ENCODE peak calls at places on chromosome 4, in nine cellular contexts. D is activated T-cell treated with anti-CD3 and anti-CD28 coated beads, Interleukin-2, amount 50 U/mL, for 48 hours; O is AG04450; J is epithelial cell of esophagus; E is GM10248; H is heart left ventricle; S is LHCN-M2; W is astrocyte; G is mesothelial cell of epicardium. X is an unnamed sample.

GRCh38 chr4:157271166-157271869 is 50.8 kb downstream of the GRIA2 start:
- DNase-seq in D (no peak), H (no peak), S (no peak), E (no peak), W (peak; percentile 74), O (no peak), G (no peak), J (no peak), X (no peak)

GRCh38 chr4:165048170-165048569 is 5.5 kb upstream of the TRIM75 start:
- DNase-seq in W (no peak), H (no peak), S (no peak), O (no peak), D (no peak), E (no peak), J (no peak), G (no peak), X (no peak)

GRCh38 chr4:165382640-165383039 is 3.8 kb downstream of the CPE start:
- DNase-seq in W (no peak), D (no peak), O (no peak), J (no peak), S (no peak), G (no peak), H (no peak), E (no peak), X (no peak)

GRCh38 chr4:66574145-66574978 is 904.1 kb upstream of the EPHA5 start:
- DNase-seq in G (no peak), W (peak; percentile 95), J (no peak), D (no peak), E (no peak), O (no peak), H (no peak), S (peak; percentile 70), X (no peak)

GRCh38 chr4:8179074-8179473 is 20.0 kb upstream of the SH3TC1 start:
- DNase-seq in E (no peak), W (no peak), O (no peak), D (no peak), H (no peak), G (no peak), S (no peak), J (no peak), X (no peak)

GRCh38 chr4:29540439-29541102 is 1179.6 kb upstream of the PCDH7 start:
- DNase-seq in D (no peak), W (no peak), H (no peak), S (no peak), E (no peak), O (no peak), J (no peak), G (no peak), X (no peak)

GRCh38 chr4:48698029-48698901 is 81.8 kb downstream of the FRYL start:
- DNase-seq in G (no peak), O (peak; percentile 52), W (peak; percentile 85), J (peak; percentile 98), E (no peak), D (no peak), H (peak; percentile 56), S (peak; percentile 94), X (peak; percentile 96)

GRCh38 chr4:142550955-142551354 is 295.1 kb downstream of the INPP4B start:
- DNase-seq in J (no peak), D (no peak), H (no peak), E (no peak), O (no peak), W (no peak), G (no peak), S (peak; percentile 50), X (no peak)

GRCh38 chr4:4857809-4858508 is 1.5 kb upstream of the MSX1 start:
- DNase-seq in H (no peak), J (no peak), D (no peak), E (no peak), W (no peak), O (no peak), G (no peak), S (no peak), X (no peak)

GRCh38 chr4:117983541-117984451 is 50.5 kb upstream of the NDST3 start:
- DNase-seq in G (no peak), E (no peak), S (peak; percentile 51), H (no peak), O (no peak), J (peak; percentile 15), D (no peak), W (peak; percentile 67), X (peak; percentile 79)

GRCh38 chr4:150181536-150181935 is 103.3 kb downstream of the DCLK2 start:
- DNase-seq in W (peak; percentile 43), G (no peak), O (no peak), S (peak; percentile 49), D (no peak), J (no peak), E (no peak), H (peak; percentile 26), X (peak; percentile 83)

GRCh38 chr4:140870427-140870826 is 114.2 kb upstream of the TBC1D9 start:
- DNase-seq in W (no peak), J (no peak), E (no peak), G (no peak), H (no peak), D (no peak), S (no peak), O (no peak), X (no peak)

GRCh38 chr4:78721739-78722138 is 54.4 kb upstream of the BMP2K start:
- DNase-seq in J (no peak), O (no peak), S (no peak), G (no peak), E (no peak), D (no peak), W (no peak), H (no peak), X (no peak)

GRCh38 chr4:147236806-147237205 is 244.1 kb upstream of the EDNRA start:
- DNase-seq in O (no peak), H (no peak), E (no peak), D (no peak), G (no peak), S (no peak), J (no peak), W (no peak), X (no peak)

GRCh38 chr4:184000457-184001395 is 95.6 kb downstream of the STOX2 start:
- DNase-seq in D (no peak), S (no peak), J (peak; percentile 43), W (no peak), H (no peak), G (no peak), E (no peak), O (no peak), X (no peak)

GRCh38 chr4:155047755-155048154 is 160.7 kb upstream of the NPY2R start:
- DNase-seq in D (no peak), J (peak; percentile 62), G (no peak), H (no peak), W (peak; percentile 70), O (no peak), S (no peak), E (no peak), X (no peak)

GRCh38 chr4:149595500-149595899 is 220.1 kb downstream of the IQCM start:
- DNase-seq in D (no peak), H (no peak), G (no peak), J (no peak), W (peak; percentile 55), E (no peak), S (no peak), O (no peak), X (no peak)

GRCh38 chr4:55993994-55994657 is 45.4 kb downstream of the CEP135 start:
- DNase-seq in S (no peak), E (peak; percentile 34), D (peak; percentile 22), W (no peak), J (no peak), H (no peak), G (no peak), O (no peak), X (no peak)

GRCh38 chr4:123976285-123976684 is 579.7 kb downstream of the SPRY1 start:
- DNase-seq in E (no peak), S (peak; percentile 66), O (no peak), W (peak; percentile 69), D (no peak), H (no peak), J (no peak), G (no peak), X (no peak)

GRCh38 chr4:25813705-25814104 is 49.1 kb downstream of the SEL1L3 start:
- DNase-seq in D (no peak), O (peak; percentile 34), J (peak; percentile 47), E (no peak), G (no peak), S (peak; percentile 78), H (no peak), W (peak; percentile 88), X (no peak)

GRCh38 chr4:82394896-82395295 is 21.1 kb upstream of the HNRNPD start:
- DNase-seq in D (no peak), O (no peak), W (no peak), J (peak; percentile 99), S (no peak), H (no peak), G (no peak), E (no peak), X (no peak)

GRCh38 chr4:185554243-185555126 is 19.2 kb upstream of the PDLIM3 start:
- DNase-seq in D (no peak), O (no peak), G (no peak), E (no peak), S (no peak), J (no peak), W (no peak), H (no peak), X (no peak)

GRCh38 chr4:82583897-82584604 is 22.3 kb upstream of the TMEM150C start:
- DNase-seq in H (no peak), S (no peak), D (no peak), O (no peak), W (no peak), E (no peak), J (no peak), G (no peak), X (no peak)

GRCh38 chr4:42703776-42704175 is 46.9 kb upstream of the ATP8A1 start:
- DNase-seq in G (no peak), S (no peak), W (no peak), O (no peak), J (no peak), E (no peak), D (no peak), H (no peak), X (no peak)

GRCh38 chr4:16384496-16384895 is 158.2 kb upstream of the TAPT1 start:
- DNase-seq in D (no peak), G (no peak), J (no peak), H (no peak), O (no peak), S (no peak), E (no peak), W (no peak), X (no peak)

GRCh38 chr4:120843840-120844527 is 78.5 kb downstream of the PRDM5 start:
- DNase-seq in W (no peak), O (no peak), J (peak; percentile 15), H (no peak), S (no peak), E (no peak), G (no peak), D (peak; percentile 29), X (no peak)

GRCh38 chr4:1212546-1213335 is 36.2 kb downstream of the CTBP1 start:
- DNase-seq in E (no peak), S (no peak), O (no peak), D (no peak), H (no peak), W (no peak), J (no peak), G (no peak), X (no peak)

GRCh38 chr4:7420661-7421040 is 14.1 kb downstream of the PSAPL1 start:
- DNase-seq in E (no peak), G (no peak), O (no peak), J (no peak), H (peak; percentile 10), W (no peak), D (no peak), S (no peak), X (no peak)

GRCh38 chr4:104693601-104694201 is 199.0 kb upstream of the CXXC4 start:
- DNase-seq in S (no peak), D (no peak), E (no peak), G (no peak), J (peak; percentile 52), O (no peak), H (no peak), W (no peak), X (peak; percentile 4)

GRCh38 chr4:17059192-17059634 is 160.8 kb upstream of the LDB2 start:
- DNase-seq in J (no peak), H (peak; percentile 34), D (no peak), E (no peak), O (peak; percentile 18), G (no peak), W (peak; percentile 15), S (no peak), X (no peak)

GRCh38 chr4:93809773-93810172 is 18.8 kb upstream of the ATOH1 start:
- DNase-seq in S (no peak), E (no peak), D (no peak), W (no peak), O (no peak), G (no peak), H (peak; percentile 35), J (no peak), X (no peak)